ENCODE peak calls at places on chromosomes 11 and 22, in ten cellular contexts. N is stimulated activated CD4-positive, alpha-beta T cell treated with anti-CD3 and anti-CD28 coated beads, Interleukin-12 subunit alpha, Interleukin-12 subunit beta, amount 100 ng/mL, for 48 hours; H is iris pigment epithelial cell; T is Caco-2; C is activated CD8-positive, alpha-beta memory T cell treated with anti-CD3 and anti-CD28 coated beads, Interleukin-2, amount 50 U/mL, for 48 hours; S is activated CD4-positive, alpha-beta T cell treated with anti-CD3 and anti-CD28 coated beads, Interleukin-2, amount 50 U/mL, for 48 hours; O is type B pancreatic cell; D is left ventricle myocardium inferior; J is activated T-cell treated with anti-CD3 and anti-CD28 coated beads, Interleukin-2, amount 50 U/mL, for 1 hour; R is NCI-H1092. E is an unnamed sample.

GRCh38 chr22:18060646-18061620 is 16.9 kb upstream of the PEX26 start:
- DNase-seq in N (no peak), H (peak; percentile 65), T (peak; percentile 75), C (no peak), S (no peak), O (no peak), D (no peak), J (no peak), R (no peak), E (no peak)

GRCh38 chr11:47508595-47509555 is 44.1 kb downstream of the CELF1 start:
- DNase-seq in N (no peak), H (no peak), T (no peak), C (no peak), S (peak; percentile 29), O (no peak), D (no peak), J (no peak), R (no peak), E (no peak)

GRCh38 chr11:26229270-26229669 is 102.7 kb upstream of the ANO3 start:
- DNase-seq in N (no peak), H (peak; percentile 97), T (no peak), C (no peak), S (no peak), O (no peak), D (no peak), J (no peak), R (no peak), E (no peak)

GRCh38 chr11:86551286-86551685 is 121.1 kb downstream of the ME3 start:
- DNase-seq in N (no peak), H (peak; percentile 98), T (no peak), C (no peak), S (no peak), O (no peak), D (no peak), J (no peak), R (no peak), E (no peak)

GRCh38 chr11:96779030-96779429 is 389.2 kb downstream of the JRKL start:
- DNase-seq in N (no peak), H (no peak), T (no peak), C (no peak), S (no peak), O (no peak), D (no peak), J (no peak), R (no peak), E (no peak)

GRCh38 chr11:8207080-8208000 is 38.5 kb upstream of the RIC3 start:
- DNase-seq in N (no peak), H (no peak), T (no peak), C (peak; percentile 23), S (no peak), O (no peak), D (no peak), J (no peak), R (no peak), E (no peak)

GRCh38 chr11:62370743-62371440 is 33.6 kb downstream of the ASRGL1 start:
- DNase-seq in N (peak; percentile 16), H (no peak), T (no peak), C (peak; percentile 70), S (peak; percentile 34), O (no peak), D (no peak), J (peak; percentile 48), R (no peak), E (no peak)

GRCh38 chr11:46272816-46273427 is 4.5 kb upstream of the CREB3L1 start:
- DNase-seq in N (no peak), H (peak; percentile 82), T (no peak), C (no peak), S (no peak), O (no peak), D (peak; percentile 77), J (no peak), R (no peak), E (no peak)

GRCh38 chr11:125587480-125587879 is 5.2 kb upstream of the STT3A start:
- DNase-seq in N (no peak), H (no peak), T (no peak), C (no peak), S (no peak), O (no peak), D (no peak), J (no peak), R (no peak), E (no peak)

GRCh38 chr22:17804331-17805080 is 30.2 kb upstream of the BID start:
- DNase-seq in N (no peak), H (no peak), T (peak; percentile 12), C (no peak), S (no peak), O (no peak), D (no peak), J (no peak), R (no peak), E (no peak)

GRCh38 chr11:63769719-63770443 is 1.3 kb upstream of the ZFTA start:
- DNase-seq in N (no peak), H (no peak), T (peak; percentile 32), C (no peak), S (no peak), O (no peak), D (no peak), J (no peak), R (peak; percentile 44), E (no peak)

GRCh38 chr11:12284321-12285050 is 92.9 kb upstream of the PARVA start:
- DNase-seq in N (no peak), H (peak; percentile 75), T (no peak), C (peak; percentile 18), S (no peak), O (peak; percentile 52), D (no peak), J (no peak), R (no peak), E (no peak)

GRCh38 chr11:129023968-129024676 is 81.5 kb upstream of the TP53AIP1 start:
- DNase-seq in N (no peak), H (peak; percentile 60), T (peak; percentile 89), C (no peak), S (no peak), O (no peak), D (no peak), J (no peak), R (no peak), E (peak; percentile 48)

GRCh38 chr22:37254867-37255233 is 10.8 kb upstream of the RAC2 start:
- DNase-seq in N (no peak), H (peak; percentile 73), T (no peak), C (no peak), S (no peak), O (no peak), D (no peak), J (no peak), R (no peak), E (no peak)

GRCh38 chr22:37062366-37062655 is 10.8 kb downstream of the KCTD17 start:
- DNase-seq in N (no peak), H (no peak), T (no peak), C (no peak), S (no peak), O (no peak), D (no peak), J (no peak), R (no peak), E (no peak)

GRCh38 chr11:30452114-30452513 is 129.2 kb downstream of the ARL14EP start:
- DNase-seq in N (no peak), H (no peak), T (no peak), C (no peak), S (no peak), O (no peak), D (no peak), J (no peak), R (no peak), E (no peak)

GRCh38 chr22:30947163-30947820 is 21.3 kb downstream of the MORC2 start:
- DNase-seq in N (no peak), H (no peak), T (no peak), C (no peak), S (no peak), O (no peak), D (peak; percentile 31), J (no peak), R (peak; percentile 52), E (peak; percentile 8)

GRCh38 chr11:97895572-97895971 is 1125.2 kb upstream of the CNTN5 start:
- DNase-seq in N (no peak), H (no peak), T (no peak), C (no peak), S (no peak), O (no peak), D (no peak), J (no peak), R (peak; percentile 34), E (no peak)

GRCh38 chr11:16318320-16318719 is 38.0 kb downstream of the SOX6 start:
- DNase-seq in N (no peak), H (no peak), T (no peak), C (no peak), S (no peak), O (no peak), D (no peak), J (no peak), R (no peak), E (no peak)

GRCh38 chr11:291281-292210 is 2.6 kb downstream of the PGGHG start:
- DNase-seq in N (no peak), H (no peak), T (no peak), C (no peak), S (no peak), O (no peak), D (peak; percentile 14), J (peak; percentile 54), R (no peak), E (no peak)

GRCh38 chr22:49983148-49984042 is 22.8 kb downstream of the PIM3 start:
- DNase-seq in N (no peak), H (no peak), T (peak; percentile 58), C (peak; percentile 57), S (no peak), O (no peak), D (no peak), J (peak; percentile 68), R (no peak), E (no peak)

GRCh38 chr11:15006139-15006759 is 34.1 kb upstream of the CALCA start:
- DNase-seq in N (no peak), H (peak; percentile 65), T (peak; percentile 30), C (no peak), S (no peak), O (no peak), D (no peak), J (no peak), R (peak; percentile 44), E (no peak)

GRCh38 chr11:2813141-2813908 is 72.2 kb downstream of the CDKN1C start:
- DNase-seq in N (no peak), H (peak; percentile 28), T (no peak), C (no peak), S (no peak), O (no peak), D (peak; percentile 13), J (no peak), R (no peak), E (no peak)

GRCh38 chr11:122743949-122744876 is 88.7 kb downstream of the UBASH3B start:
- DNase-seq in N (peak; percentile 72), H (no peak), T (no peak), C (peak; percentile 85), S (peak; percentile 77), O (no peak), D (no peak), J (peak; percentile 70), R (no peak), E (no peak)

GRCh38 chr11:11856638-11857037 is 14.9 kb downstream of the USP47 start:
- DNase-seq in N (no peak), H (peak; percentile 60), T (no peak), C (no peak), S (no peak), O (no peak), D (no peak), J (no peak), R (no peak), E (no peak)

GRCh38 chr11:126871792-126872191 is 128.8 kb downstream of the KIRREL3 start:
- DNase-seq in N (no peak), H (no peak), T (no peak), C (no peak), S (no peak), O (no peak), D (no peak), J (no peak), R (no peak), E (no peak)

GRCh38 chr22:45585946-45586540 is 83.4 kb downstream of the FBLN1 start:
- DNase-seq in N (no peak), H (no peak), T (no peak), C (no peak), S (no peak), O (no peak), D (no peak), J (no peak), R (no peak), E (no peak)

GRCh38 chr11:121448431-121448941 is 3.6 kb upstream of the SORL1 start:
- DNase-seq in N (no peak), H (no peak), T (no peak), C (no peak), S (no peak), O (no peak), D (no peak), J (no peak), R (no peak), E (no peak)